ENCODE peak calls at places on chromosomes 4 and X, in six cellular contexts. V is stimulated activated CD4-positive, alpha-beta T cell treated with anti-CD3 and anti-CD28 coated beads, Interleukin-4, amount 100 ng/mL, for 1 hour; T is hippocampal formation; E is SK-MEL-5; I is GM12891; P is NCI-H1105. F is an unnamed sample.

GRCh38 chr4:156941940-156942548 is 29.6 kb downstream of the PDGFC start:
- DNase-seq in V (no peak), T (no peak), E (peak; percentile 10), I (no peak), P (no peak), F (no peak)

GRCh38 chr4:10185518-10186227 is 69.1 kb upstream of the WDR1 start:
- DNase-seq in V (no peak), T (no peak), E (no peak), I (no peak), P (no peak), F (no peak)

GRCh38 chrX:40247848-40248622 is 150.3 kb upstream of the BCOR start:
- DNase-seq in V (no peak), T (no peak), E (no peak), I (no peak), P (no peak), F (no peak)

GRCh38 chr4:6641164-6641970 is 882 bp downstream of the MRFAP1 start:
- DNase-seq in V (peak; percentile 46), T (no peak), E (no peak), I (no peak), P (no peak), F (peak; percentile 72)

GRCh38 chrX:13123857-13124345 is 79.5 kb upstream of the FAM9C start:
- DNase-seq in V (no peak), T (no peak), E (no peak), I (no peak), P (no peak), F (no peak)

GRCh38 chrX:149470960-149471359 is 34.1 kb downstream of the IDS start:
- DNase-seq in V (peak; percentile 64), T (peak; percentile 77), E (peak; percentile 78), I (peak; percentile 35), P (peak; percentile 75), F (peak; percentile 36)

GRCh38 chrX:14902536-14902935 is 29.3 kb downstream of the MOSPD2 start:
- DNase-seq in V (no peak), T (no peak), E (no peak), I (no peak), P (no peak), F (no peak)

GRCh38 chr4:101127176-101127790 is 220.0 kb downstream of the PPP3CA start:
- DNase-seq in V (no peak), T (no peak), E (no peak), I (no peak), P (no peak), F (no peak)

GRCh38 chr4:54954656-54955388 is 170.6 kb downstream of the KDR start:
- DNase-seq in V (no peak), T (no peak), E (peak; percentile 29), I (no peak), P (no peak), F (no peak)

GRCh38 chrX:31038585-31039326 is 33.1 kb downstream of the FTHL17 start:
- DNase-seq in V (peak; percentile 5), T (peak; percentile 1), E (peak; percentile 67), I (no peak), P (no peak), F (peak; percentile 55)

GRCh38 chr4:85498068-85498733 is 23.3 kb downstream of the ARHGAP24 start:
- DNase-seq in V (no peak), T (peak; percentile 9), E (no peak), I (no peak), P (no peak), F (no peak)

GRCh38 chr4:37836256-37836655 is 9.8 kb downstream of the PGM2 start:
- DNase-seq in V (no peak), T (no peak), E (no peak), I (no peak), P (no peak), F (no peak)

GRCh38 chr4:61224573-61224972 is 24.4 kb downstream of the ADGRL3 start:
- DNase-seq in V (no peak), T (no peak), E (no peak), I (no peak), P (no peak), F (no peak)

GRCh38 chr4:37733230-37733904 is 47.2 kb upstream of the RELL1 start:
- DNase-seq in V (no peak), T (no peak), E (no peak), I (no peak), P (no peak), F (no peak)

GRCh38 chrX:66012094-66012534 is 27.8 kb downstream of the VSIG4 start:
- DNase-seq in V (no peak), T (no peak), E (no peak), I (no peak), P (no peak), F (peak; percentile 81)

GRCh38 chr4:138522366-138522765 is 280.2 kb upstream of the SLC7A11 start:
- DNase-seq in V (no peak), T (no peak), E (peak; percentile 29), I (no peak), P (no peak), F (no peak)

GRCh38 chr4:18051281-18051680 is 29.7 kb upstream of the LCORL start:
- DNase-seq in V (no peak), T (no peak), E (no peak), I (no peak), P (no peak), F (no peak)

GRCh38 chr4:139814285-139815015 is 148.8 kb downstream of the MGST2 start:
- DNase-seq in V (no peak), T (no peak), E (peak; percentile 50), I (no peak), P (peak; percentile 52), F (no peak)

GRCh38 chr4:102036619-102037376 is 246.3 kb downstream of the BANK1 start:
- DNase-seq in V (no peak), T (no peak), E (no peak), I (no peak), P (no peak), F (no peak)

GRCh38 chr4:108135549-108136209 is 33.1 kb downstream of the LEF1 start:
- DNase-seq in V (no peak), T (no peak), E (no peak), I (no peak), P (peak; percentile 81), F (no peak)